ENCODE peak calls at places on chromosomes 4 and X, in eight cellular contexts. H, K, Y, Z, P, O, A and I are unnamed samples.

GRCh38 chr4:20283039-20283438 is 31.3 kb downstream of the SLIT2 start:
- DNase-seq in H (peak), O (no peak), Z (peak), Y (no peak), P (no peak), K (no peak), A (no peak), I (no peak)

GRCh38 chr4:84673475-84674230 is 90.7 kb downstream of the CDS1 start:
- DNase-seq in Y (peak), H (no peak), K (no peak), P (no peak), A (no peak), O (peak), Z (no peak), I (no peak)

GRCh38 chr4:96983830-96984229 is 1143.9 kb downstream of the PDHA2 start:
- DNase-seq in A (no peak), O (no peak), Y (no peak), Z (no peak), K (no peak), H (no peak), P (no peak), I (no peak)

GRCh38 chr4:38145741-38146140 is 185.5 kb downstream of the PTTG2 start:
- DNase-seq in Z (no peak), H (no peak), O (no peak), P (no peak), K (no peak), Y (peak), A (no peak), I (no peak)

GRCh38 chr4:173835863-173836262 is 305.8 kb upstream of the HAND2 start:
- DNase-seq in P (no peak), K (no peak), O (peak), A (no peak), Y (peak), Z (peak), H (peak), I (no peak)

GRCh38 chrX:118189628-118190027 is 73.0 kb upstream of the KLHL13 start:
- DNase-seq in Y (no peak), P (no peak), A (no peak), O (no peak), K (no peak), Z (no peak), H (peak), I (no peak)

GRCh38 chr4:127809173-127809800 is 27.2 kb downstream of the HSPA4L start:
- DNase-seq in K (no peak), Y (no peak), P (no peak), A (no peak), O (no peak), Z (peak), H (no peak), I (no peak)

GRCh38 chrX:128728943-128729342 is 676.7 kb upstream of the ACTRT1 start:
- DNase-seq in H (no peak), A (no peak), O (no peak), Y (no peak), P (no peak), K (no peak), Z (no peak), I (no peak)

GRCh38 chrX:39320165-39320564 is 518.9 kb downstream of the MID1IP1 start:
- DNase-seq in P (no peak), H (no peak), Z (no peak), A (no peak), O (no peak), K (no peak), Y (no peak), I (no peak)

GRCh38 chr4:78647272-78647671 is 95.7 kb downstream of the ANXA3 start:
- DNase-seq in H (no peak), Y (no peak), P (no peak), A (no peak), Z (no peak), K (no peak), O (no peak), I (no peak)

GRCh38 chr4:98341309-98341708 is 80.1 kb downstream of the RAP1GDS1 start:
- DNase-seq in Z (no peak), Y (no peak), O (no peak), K (no peak), P (no peak), A (no peak), H (no peak), I (no peak)

GRCh38 chr4:70842761-70843435 is 3.2 kb upstream of the GRSF1 start:
- DNase-seq in K (no peak), A (peak), Z (no peak), P (no peak), O (no peak), H (no peak), Y (peak), I (no peak)

GRCh38 chr4:1010522-1011021 is 854 bp upstream of the FGFRL1 start:
- DNase-seq in P (peak), O (peak), H (peak), A (no peak), Z (peak), Y (peak), K (peak), I (peak)

GRCh38 chr4:157045507-157046127 is 30.3 kb upstream of the GLRB start:
- DNase-seq in Z (peak), O (peak), K (no peak), H (peak), P (no peak), A (peak), Y (peak), I (no peak)

GRCh38 chr4:66052426-66052825 is 382.1 kb upstream of the EPHA5 start:
- DNase-seq in K (no peak), Z (no peak), O (no peak), H (no peak), Y (no peak), P (no peak), A (no peak), I (no peak)

GRCh38 chr4:15118281-15118680 is 116.0 kb downstream of the CPEB2 start:
- DNase-seq in Y (no peak), A (no peak), H (no peak), P (no peak), K (no peak), Z (no peak), O (no peak), I (no peak)

DNA sequence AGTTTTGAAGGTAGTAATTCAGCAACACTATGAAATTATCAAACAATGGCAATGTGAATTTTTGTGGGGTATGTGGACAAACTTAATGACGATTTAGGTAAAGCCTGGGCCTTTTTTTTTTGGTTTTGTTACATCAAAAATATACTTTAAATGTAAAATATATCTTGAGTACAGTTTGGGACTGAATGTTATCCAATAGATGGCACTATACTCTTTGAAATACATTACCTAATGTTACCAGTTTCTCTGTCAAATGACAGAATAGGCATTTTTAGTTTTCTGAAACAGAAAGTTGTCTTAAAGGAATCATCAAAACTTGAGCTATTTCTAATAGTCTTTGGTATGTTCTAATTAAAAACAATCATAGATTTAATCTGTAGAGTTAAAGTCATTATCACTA is 1651.9 kb downstream of the C4orf33 start:
- DNase-seq in Z (no peak), P (no peak), O (no peak), K (no peak), A (peak), H (no peak), Y (peak), I (no peak)
- TF ChIP-seq CTCF in Z (peak), P (no peak), O (peak), K (no peak), A (no peak), H (peak), Y (peak), I (no peak)

DNA sequence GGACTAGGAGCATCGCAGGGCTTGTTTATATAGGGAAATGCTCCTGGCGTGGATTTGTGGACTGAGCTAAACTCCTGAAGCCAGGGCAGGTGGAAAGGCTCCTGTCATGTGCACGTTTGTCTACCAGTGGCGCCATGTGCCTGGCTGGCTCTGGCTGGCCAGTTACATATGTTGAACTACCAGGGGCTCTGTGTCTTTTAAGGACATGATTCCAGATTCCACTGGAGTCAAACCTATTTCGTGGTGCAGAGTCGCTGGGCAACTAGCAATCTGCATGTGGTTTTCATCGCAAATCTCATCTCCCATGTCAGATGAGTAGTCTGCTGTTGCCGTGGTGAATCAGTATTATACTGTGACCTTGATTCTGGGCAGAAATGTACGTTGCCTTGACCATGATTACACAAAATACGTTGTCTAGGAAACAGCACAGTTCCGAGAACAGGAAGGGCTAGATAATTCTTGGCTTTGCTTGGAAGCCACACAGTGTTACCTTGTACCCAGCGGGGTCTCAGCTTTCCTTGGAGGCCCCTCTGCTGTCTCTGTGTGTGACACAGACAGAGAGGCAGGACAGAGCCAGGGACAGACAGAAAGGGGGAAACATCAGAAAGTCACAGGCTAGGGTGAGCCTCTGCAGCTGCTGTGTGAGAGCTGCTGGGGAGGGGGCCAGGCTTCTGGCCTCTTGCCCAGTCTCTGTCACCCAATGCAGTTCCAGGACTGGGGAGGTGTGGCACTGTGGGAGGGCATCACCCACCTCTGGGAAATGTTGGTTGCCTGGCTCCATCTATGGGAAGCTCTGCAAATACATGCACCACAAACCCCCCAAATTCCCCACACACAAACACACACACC is 19.2 kb downstream of the PNMA6E start:
- DNase-seq in K (no peak), P (no peak), Y (no peak), O (peak), A (no peak), H (peak), Z (peak), I (no peak)
- TF ChIP-seq CTCF in K (no peak), P (no peak), Y (no peak), O (peak), A (peak), H (no peak), Z (no peak), I (no peak)

DNA sequence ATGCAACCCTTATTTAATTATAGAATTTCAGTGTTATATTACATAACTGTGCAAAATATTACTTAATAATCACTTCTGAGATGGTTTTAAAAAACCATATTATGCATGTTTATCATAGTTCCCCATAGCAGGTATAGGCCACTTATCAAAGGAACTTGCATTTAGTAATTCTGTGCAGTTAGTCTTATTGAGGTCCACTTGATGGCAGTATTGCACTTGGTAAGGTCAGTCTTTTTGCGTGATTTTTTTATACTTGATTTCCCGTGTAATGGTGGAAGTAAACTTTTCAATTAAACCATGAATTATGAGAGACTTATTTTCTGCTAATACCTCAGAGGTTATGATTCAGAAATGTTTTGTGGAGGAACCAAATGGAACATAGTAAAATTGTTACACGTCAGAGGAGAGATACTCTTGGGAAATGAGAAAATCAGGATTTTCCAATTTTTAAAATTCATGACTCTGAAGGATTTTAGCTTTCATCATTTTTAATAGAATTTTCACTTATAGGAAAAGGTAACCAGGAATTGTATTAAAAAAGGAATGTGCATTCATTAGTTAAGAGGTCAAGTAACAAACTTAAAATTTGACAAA is 230.0 kb downstream of the CCSER1 start:
- DNase-seq in K (peak), Z (peak), Y (peak), P (no peak), A (peak), O (peak), H (no peak), I (no peak)
- TF ChIP-seq CTCF in K (peak), Z (peak), Y (peak), P (peak), A (peak), O (peak), H (peak), I (no peak)

DNA sequence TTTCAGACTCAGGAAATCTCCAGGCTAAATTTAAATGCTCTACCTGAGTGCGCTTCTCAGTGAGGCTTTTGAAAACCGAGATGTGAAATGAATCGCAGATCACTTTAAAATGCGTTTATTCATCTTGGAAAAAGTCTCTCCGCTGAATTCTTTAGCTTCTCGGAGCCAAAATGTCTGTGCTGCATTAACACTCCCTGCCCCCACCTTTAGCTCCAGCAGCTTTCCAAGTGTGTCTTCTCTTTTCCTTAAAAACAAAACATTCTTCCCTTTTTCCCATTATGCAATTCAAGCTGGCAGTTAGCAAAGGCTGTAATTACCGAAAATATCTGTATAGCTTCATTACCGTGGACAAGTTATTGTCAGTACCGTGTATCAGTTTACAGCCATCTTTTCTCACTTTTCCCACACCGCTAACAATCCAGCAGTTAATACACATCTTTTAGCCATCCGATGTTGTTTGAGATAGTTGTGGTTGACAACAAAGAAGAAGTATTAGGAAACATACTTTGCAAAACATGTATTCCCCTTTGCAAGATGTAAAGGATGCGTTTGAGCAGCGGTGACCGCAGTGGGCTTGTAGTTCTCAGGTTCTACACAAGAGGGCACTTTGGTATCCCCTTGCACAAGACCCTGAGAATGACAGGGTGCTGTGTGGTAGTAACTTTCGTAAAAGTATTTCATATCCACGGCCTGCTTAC is 136.1 kb upstream of the STX18 start:
- DNase-seq in O (no peak), H (peak), Y (no peak), Z (peak), P (no peak), A (no peak), K (no peak), I (no peak)
- TF ChIP-seq CTCF in O (no peak), H (peak), Y (peak), Z (peak), P (peak), A (peak), K (no peak), I (no peak)

DNA sequence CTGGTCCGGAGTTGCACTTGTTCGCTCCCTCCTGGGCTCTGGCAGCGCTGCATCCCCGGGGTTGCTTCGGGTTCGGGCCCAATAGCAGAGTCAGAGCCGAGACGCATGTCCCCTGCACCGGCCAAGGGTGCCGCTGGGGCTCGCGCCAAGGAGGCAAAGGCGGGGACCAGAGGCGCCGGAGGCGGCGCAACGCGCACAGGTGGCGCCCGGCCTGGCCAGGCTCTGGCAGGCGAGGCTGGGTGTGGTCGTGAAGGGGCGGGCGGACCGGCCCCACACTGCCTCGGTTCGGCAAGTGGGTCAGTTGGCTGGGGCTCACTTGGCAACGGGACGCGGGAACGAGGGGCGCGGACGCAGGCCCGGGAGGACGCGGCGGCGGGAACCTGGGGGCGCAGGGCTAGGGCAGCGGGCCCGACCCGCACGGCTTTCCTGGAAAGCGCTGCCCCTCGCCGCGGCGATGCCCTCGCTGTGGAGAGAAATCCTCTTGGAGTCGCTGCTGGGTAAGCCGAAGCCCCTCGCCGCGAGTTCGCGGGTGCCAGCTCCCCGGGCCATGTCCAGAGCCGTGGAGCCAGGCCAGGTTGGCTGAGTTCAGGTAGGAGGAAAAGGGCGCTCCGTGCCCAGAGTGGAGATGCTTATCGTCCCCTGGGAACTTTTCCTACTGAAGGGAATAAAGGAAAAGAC is at the start of gene CWH43:
- DNase-seq in P (no peak), K (no peak), O (no peak), Z (peak), Y (peak), A (no peak), H (peak), I (no peak)
- TF ChIP-seq CTCF in P (no peak), K (no peak), O (no peak), Z (no peak), Y (peak), A (no peak), H (peak), I (no peak)

GRCh38 chr4:62191446-62191845 is 991.3 kb downstream of the ADGRL3 start:
- DNase-seq in Y (peak), A (no peak), H (no peak), Z (no peak), O (no peak), P (no peak), K (no peak), I (no peak)

GRCh38 chr4:62196338-62196737 is 996.2 kb downstream of the ADGRL3 start:
- DNase-seq in Y (no peak), O (no peak), K (no peak), Z (no peak), P (no peak), H (no peak), A (no peak), I (no peak)

GRCh38 chr4:62193726-62194125 is 993.6 kb downstream of the ADGRL3 start:
- DNase-seq in H (no peak), Y (no peak), K (no peak), O (no peak), Z (no peak), A (no peak), P (no peak), I (no peak)

DNA sequence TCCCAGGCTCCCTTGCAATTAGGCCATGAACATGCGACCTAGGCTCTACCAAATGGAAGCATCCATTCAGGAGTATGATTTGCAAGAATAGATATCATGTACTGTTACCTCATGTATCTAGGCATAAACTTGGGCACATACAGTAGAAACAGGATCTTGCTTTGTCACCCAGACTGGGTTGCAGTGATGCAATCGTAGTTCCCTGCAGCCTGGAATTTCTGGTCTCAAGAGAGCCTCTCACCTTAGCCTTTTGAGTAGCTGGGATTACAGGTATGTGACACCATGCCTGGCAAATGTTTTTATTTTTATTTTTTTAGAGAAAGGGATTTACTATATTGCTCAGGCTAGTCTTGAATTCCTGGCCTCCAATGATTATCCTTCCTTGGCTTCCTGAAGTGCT is 994.2 kb downstream of the ADGRL3 start:
- DNase-seq in Y (no peak), Z (no peak), H (no peak), K (no peak), A (no peak), O (no peak), P (no peak), I (no peak)
- TF ChIP-seq CTCF in Y (no peak), Z (no peak), H (no peak), K (no peak), A (no peak), O (no peak), P (no peak), I (no peak)

DNA sequence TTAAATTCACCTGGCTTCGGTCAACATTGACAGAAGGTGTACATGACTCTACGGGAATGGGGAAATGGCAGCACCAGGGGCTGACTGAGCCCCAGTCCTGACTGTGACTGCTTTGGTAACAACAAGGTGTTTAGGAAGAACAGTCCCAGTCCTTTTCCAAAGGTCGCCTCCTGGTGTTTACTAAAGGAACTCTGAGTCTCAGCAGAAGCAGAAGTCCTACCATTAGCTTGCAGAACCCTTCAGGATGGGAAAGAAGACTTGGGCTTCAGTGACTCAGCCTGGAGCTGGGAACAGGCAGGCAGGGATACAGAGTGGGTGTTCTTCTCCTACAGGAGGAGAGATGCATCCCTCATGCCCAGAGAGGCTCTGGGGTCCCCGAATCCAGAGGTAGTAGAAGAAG is 103.3 kb downstream of the MGST2 start:
- DNase-seq in Y (no peak), Z (no peak), K (no peak), O (no peak), P (no peak), A (no peak), H (peak), I (no peak)
- TF ChIP-seq CTCF in Y (peak), Z (peak), K (no peak), O (peak), P (no peak), A (peak), H (peak), I (no peak)

GRCh38 chr4:118280501-118281218 is 72.1 kb downstream of the PRSS12 start:
- DNase-seq in A (no peak), O (peak), P (no peak), K (peak), Z (peak), H (peak), Y (peak), I (no peak)
- TF ChIP-seq CTCF in A (peak), O (peak), P (peak), K (peak), Z (peak), H (peak), Y (peak), I (peak)

GRCh38 chrX:76850851-76851250 is 423.3 kb downstream of the MAGEE1 start:
- DNase-seq in K (no peak), Y (peak), A (no peak), O (no peak), P (no peak), H (peak), Z (peak), I (no peak)
- TF ChIP-seq CTCF in K (no peak), Y (peak), A (peak), O (peak), P (no peak), H (peak), Z (peak), I (no peak)